ENCODE peak calls at places on chromosome 6, in nine cellular contexts. Y, B, G, S, A, M, T, D and V are unnamed samples.

GRCh38 chr6:13273931-13274706 is 54.2 kb downstream of the TBC1D7 start:
- DNase-seq in B (peak; percentile 35), T (no peak), M (no peak), S (no peak), A (peak; percentile 80), Y (peak; percentile 59), G (no peak), D (no peak), V (no peak)

GRCh38 chr6:15330174-15330934 is 84.5 kb downstream of the JARID2 start:
- DNase-seq in Y (peak; percentile 25), A (no peak), S (peak; percentile 77), G (peak; percentile 68), B (no peak), M (no peak), D (no peak), T (no peak), V (no peak)

GRCh38 chr6:48894469-48894868 is 568.6 kb downstream of the MMUT start:
- DNase-seq in A (no peak), B (no peak), M (no peak), T (no peak), G (no peak), Y (no peak), S (no peak), D (no peak), V (no peak)

GRCh38 chr6:144405173-144405572 is 120.0 kb downstream of the UTRN start:
- DNase-seq in D (no peak), M (no peak), A (no peak), G (no peak), T (no peak), S (no peak), Y (no peak), B (no peak), V (peak; percentile 69)

GRCh38 chr6:155013457-155013876 is 18.4 kb downstream of the TIAM2 start:
- DNase-seq in T (no peak), G (no peak), M (no peak), A (no peak), S (no peak), B (no peak), D (no peak), Y (no peak), V (peak; percentile 34)

GRCh38 chr6:114144887-114145851 is 174.2 kb upstream of the HDAC2 start:
- DNase-seq in Y (no peak), S (no peak), B (no peak), A (no peak), D (no peak), T (no peak), G (no peak), M (no peak), V (no peak)

GRCh38 chr6:117677553-117678131 is 2.4 kb downstream of the NUS1 start:
- DNase-seq in Y (peak; percentile 50), B (no peak), A (no peak), G (peak; percentile 47), S (peak; percentile 27), D (no peak), M (no peak), T (no peak), V (no peak)

GRCh38 chr6:22056398-22056797 is 240.4 kb downstream of the PRL start:
- DNase-seq in Y (no peak), S (no peak), G (no peak), D (no peak), T (no peak), A (no peak), M (no peak), B (no peak), V (no peak)

GRCh38 chr6:91442342-91442741 is 855.5 kb upstream of the MAP3K7 start:
- DNase-seq in M (no peak), B (no peak), S (no peak), Y (no peak), G (no peak), T (no peak), D (no peak), A (no peak), V (no peak)

GRCh38 chr6:6736753-6737654 is 148.5 kb downstream of the LY86 start:
- DNase-seq in S (no peak), G (peak; percentile 66), D (peak; percentile 89), B (no peak), A (no peak), T (peak; percentile 89), M (peak; percentile 84), Y (peak; percentile 20), V (no peak)

GRCh38 chr6:110541701-110542309 is 65.4 kb upstream of the SLC22A16 start:
- DNase-seq in Y (no peak), B (no peak), A (no peak), D (no peak), M (no peak), T (peak; percentile 61), G (no peak), S (peak; percentile 41), V (no peak)

GRCh38 chr6:56688521-56688920 is 45.8 kb upstream of the DST start:
- DNase-seq in M (no peak), Y (peak; percentile 81), T (no peak), G (peak; percentile 68), A (no peak), D (no peak), S (no peak), B (no peak), V (no peak)

GRCh38 chr6:38034269-38034914 is 214.9 kb downstream of the ZFAND3 start:
- DNase-seq in M (no peak), S (peak; percentile 58), D (no peak), G (peak; percentile 58), B (no peak), Y (peak; percentile 28), T (no peak), A (no peak), V (peak; percentile 44)

GRCh38 chr6:101762851-101763250 is 369.3 kb downstream of the GRIK2 start:
- DNase-seq in Y (no peak), T (no peak), B (no peak), S (peak; percentile 16), D (no peak), M (no peak), G (no peak), A (no peak), V (no peak)

GRCh38 chr6:133034509-133035206 is 206.5 kb upstream of the EYA4 start:
- DNase-seq in S (no peak), Y (no peak), D (no peak), G (no peak), B (no peak), A (no peak), T (no peak), M (no peak), V (no peak)

GRCh38 chr6:160203953-160204352 is 54.7 kb downstream of the SLC22A2 start:
- DNase-seq in D (no peak), M (no peak), S (no peak), A (no peak), G (no peak), Y (no peak), T (no peak), B (no peak), V (no peak)

GRCh38 chr6:149979293-149979692 is 15.6 kb downstream of the ULBP1 start:
- DNase-seq in M (no peak), D (peak; percentile 11), Y (no peak), G (no peak), S (no peak), B (no peak), A (no peak), T (no peak), V (no peak)

GRCh38 chr6:109339906-109340678 is 42.2 kb downstream of the CD164 start:
- DNase-seq in G (no peak), Y (no peak), B (no peak), S (no peak), T (no peak), D (no peak), M (no peak), A (no peak), V (no peak)

GRCh38 chr6:142152731-142153130 is 5.7 kb downstream of the VTA1 start:
- DNase-seq in T (no peak), G (peak; percentile 88), Y (peak; percentile 35), M (no peak), B (no peak), D (no peak), A (no peak), S (peak; percentile 82), V (no peak)

GRCh38 chr6:150025201-150025917 is at the start of gene RAET1L:
- DNase-seq in S (peak; percentile 70), M (peak; percentile 31), G (peak; percentile 82), T (peak; percentile 56), D (peak; percentile 66), B (no peak), Y (peak; percentile 82), A (no peak), V (peak; percentile 23)

GRCh38 chr6:14211596-14211961 is 94.0 kb downstream of the CD83 start:
- DNase-seq in A (no peak), Y (no peak), M (peak; percentile 60), D (peak; percentile 72), B (peak; percentile 24), S (peak; percentile 27), G (no peak), T (peak; percentile 74), V (peak; percentile 68)

GRCh38 chr6:69961251-69961650 is 94.9 kb downstream of the COL19A1 start:
- DNase-seq in B (no peak), T (no peak), S (no peak), D (no peak), A (no peak), M (no peak), G (no peak), Y (no peak), V (no peak)